ENCODE peak calls at places on chromosomes 3 and 15, in eight cellular contexts. One of them, this sample, is unnamed.

GRCh38 chr15:90396321-90396720 is 8.3 kb downstream of the IQGAP1 start:
- DNase-seq in foreskin fibroblast: no peak
- DNase-seq in kidney: no peak
- DNase-seq in suprapubic skin: no peak
- DNase-seq in right atrium auricular region: no peak
- DNase-seq in AG04450: no peak
- DNase-seq in A549: no peak
- DNase-seq in neural progenitor cell: no peak
- DNase-seq in this sample: no peak

GRCh38 chr3:164848922-164849321 is 229.4 kb downstream of the SI start:
- DNase-seq in foreskin fibroblast: no peak
- DNase-seq in kidney: no peak
- DNase-seq in suprapubic skin: no peak
- DNase-seq in right atrium auricular region: no peak
- DNase-seq in AG04450: no peak
- DNase-seq in A549: no peak
- DNase-seq in neural progenitor cell: no peak
- DNase-seq in this sample: no peak

GRCh38 chr15:78811124-78811824 is at the start of gene ADAMTS7:
- DNase-seq in foreskin fibroblast: peak
- DNase-seq in kidney: peak
- DNase-seq in suprapubic skin: no peak
- DNase-seq in right atrium auricular region: peak
- DNase-seq in AG04450: peak
- DNase-seq in A549: peak
- DNase-seq in neural progenitor cell: peak
- DNase-seq in this sample: no peak

GRCh38 chr3:47225310-47225906 is 57.2 kb downstream of the KIF9 start:
- DNase-seq in foreskin fibroblast: peak
- DNase-seq in kidney: no peak
- DNase-seq in suprapubic skin: no peak
- DNase-seq in right atrium auricular region: no peak
- DNase-seq in AG04450: peak
- DNase-seq in A549: no peak
- DNase-seq in neural progenitor cell: no peak
- DNase-seq in this sample: no peak

GRCh38 chr15:79025201-79025600 is 65.4 kb downstream of the RASGRF1 start:
- DNase-seq in foreskin fibroblast: no peak
- DNase-seq in kidney: peak
- DNase-seq in suprapubic skin: no peak
- DNase-seq in right atrium auricular region: no peak
- DNase-seq in AG04450: no peak
- DNase-seq in A549: no peak
- DNase-seq in neural progenitor cell: peak
- DNase-seq in this sample: no peak

GRCh38 chr3:13112521-13113345 is 39.5 kb upstream of the IQSEC1 start:
- DNase-seq in foreskin fibroblast: no peak
- DNase-seq in kidney: peak
- DNase-seq in suprapubic skin: no peak
- DNase-seq in right atrium auricular region: no peak
- DNase-seq in AG04450: no peak
- DNase-seq in A549: no peak
- DNase-seq in neural progenitor cell: no peak
- DNase-seq in this sample: peak

GRCh38 chr3:17607905-17608304 is 134.5 kb downstream of the TBC1D5 start:
- DNase-seq in foreskin fibroblast: no peak
- DNase-seq in kidney: no peak
- DNase-seq in suprapubic skin: no peak
- DNase-seq in right atrium auricular region: no peak
- DNase-seq in AG04450: no peak
- DNase-seq in A549: no peak
- DNase-seq in neural progenitor cell: no peak
- DNase-seq in this sample: no peak

GRCh38 chr3:8760091-8760490 is 9.3 kb downstream of the OXTR start:
- DNase-seq in foreskin fibroblast: no peak
- DNase-seq in kidney: no peak
- DNase-seq in suprapubic skin: peak
- DNase-seq in right atrium auricular region: no peak
- DNase-seq in AG04450: no peak
- DNase-seq in A549: no peak
- DNase-seq in neural progenitor cell: no peak
- DNase-seq in this sample: no peak

GRCh38 chr3:129695203-129695602 is 88.7 kb upstream of the PLXND1 start:
- DNase-seq in foreskin fibroblast: peak
- DNase-seq in kidney: no peak
- DNase-seq in suprapubic skin: no peak
- DNase-seq in right atrium auricular region: no peak
- DNase-seq in AG04450: no peak
- DNase-seq in A549: no peak
- DNase-seq in neural progenitor cell: no peak
- DNase-seq in this sample: no peak

DNA sequence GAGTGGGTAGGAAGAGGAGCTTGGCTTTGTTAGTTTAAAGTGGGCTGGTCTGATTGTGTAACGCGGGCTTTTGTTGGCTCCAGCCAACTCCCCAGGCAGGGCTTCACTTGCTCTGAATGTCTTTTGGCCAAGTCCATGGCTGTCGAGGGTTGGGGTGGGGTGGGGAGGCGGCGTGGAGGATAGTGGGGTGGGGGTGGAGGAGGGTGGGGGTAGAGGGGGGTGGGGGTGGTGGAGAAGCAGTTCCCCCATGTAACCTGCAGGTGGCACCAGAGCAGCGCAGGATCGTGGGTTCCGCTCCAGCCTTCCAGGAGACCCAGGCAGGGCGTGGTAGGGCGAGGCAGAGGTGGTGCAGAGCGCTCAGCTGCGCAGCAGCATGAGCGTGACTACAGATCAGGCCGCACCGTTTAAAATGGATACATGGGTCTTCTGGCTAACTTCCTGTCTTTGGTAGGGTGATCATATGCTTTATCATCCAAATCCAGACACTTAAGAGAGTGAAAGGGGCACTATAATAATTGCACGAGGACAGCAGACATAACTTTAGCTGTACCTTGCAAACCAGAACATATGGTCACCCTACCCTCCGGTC is 28.3 kb downstream of the GOLGA6A start:
- DNase-seq in foreskin fibroblast: peak
- DNase-seq in kidney: peak
- DNase-seq in suprapubic skin: peak
- DNase-seq in right atrium auricular region: peak
- DNase-seq in AG04450: peak
- DNase-seq in A549: peak
- DNase-seq in neural progenitor cell: peak
- DNase-seq in this sample: peak
- H3K4me3 ChIP-seq in foreskin fibroblast: no peak
- H3K4me3 ChIP-seq in kidney: no peak
- H3K4me3 ChIP-seq in suprapubic skin: no peak
- H3K4me3 ChIP-seq in right atrium auricular region: no peak
- H3K4me3 ChIP-seq in AG04450: no peak
- H3K4me3 ChIP-seq in A549: no peak
- H3K4me3 ChIP-seq in neural progenitor cell: no peak
- H3K4me3 ChIP-seq in this sample: no peak

GRCh38 chr3:114157321-114157720 is 21.5 kb downstream of the DRD3 start:
- DNase-seq in foreskin fibroblast: no peak
- DNase-seq in kidney: no peak
- DNase-seq in suprapubic skin: no peak
- DNase-seq in right atrium auricular region: no peak
- DNase-seq in AG04450: no peak
- DNase-seq in A549: no peak
- DNase-seq in neural progenitor cell: no peak
- DNase-seq in this sample: no peak

GRCh38 chr3:114151091-114151490 is 27.8 kb downstream of the DRD3 start:
- DNase-seq in foreskin fibroblast: no peak
- DNase-seq in kidney: no peak
- DNase-seq in suprapubic skin: no peak
- DNase-seq in right atrium auricular region: no peak
- DNase-seq in AG04450: no peak
- DNase-seq in A549: no peak
- DNase-seq in neural progenitor cell: no peak
- DNase-seq in this sample: no peak

GRCh38 chr3:114155370-114155821 is 23.5 kb downstream of the DRD3 start:
- DNase-seq in foreskin fibroblast: peak
- DNase-seq in kidney: no peak
- DNase-seq in suprapubic skin: no peak
- DNase-seq in right atrium auricular region: no peak
- DNase-seq in AG04450: no peak
- DNase-seq in A549: peak
- DNase-seq in neural progenitor cell: peak
- DNase-seq in this sample: no peak

GRCh38 chr3:114152519-114153151 is 26.2 kb downstream of the DRD3 start:
- DNase-seq in foreskin fibroblast: peak
- DNase-seq in kidney: peak
- DNase-seq in suprapubic skin: peak
- DNase-seq in right atrium auricular region: peak
- DNase-seq in AG04450: peak
- DNase-seq in A549: peak
- DNase-seq in neural progenitor cell: peak
- DNase-seq in this sample: peak

DNA sequence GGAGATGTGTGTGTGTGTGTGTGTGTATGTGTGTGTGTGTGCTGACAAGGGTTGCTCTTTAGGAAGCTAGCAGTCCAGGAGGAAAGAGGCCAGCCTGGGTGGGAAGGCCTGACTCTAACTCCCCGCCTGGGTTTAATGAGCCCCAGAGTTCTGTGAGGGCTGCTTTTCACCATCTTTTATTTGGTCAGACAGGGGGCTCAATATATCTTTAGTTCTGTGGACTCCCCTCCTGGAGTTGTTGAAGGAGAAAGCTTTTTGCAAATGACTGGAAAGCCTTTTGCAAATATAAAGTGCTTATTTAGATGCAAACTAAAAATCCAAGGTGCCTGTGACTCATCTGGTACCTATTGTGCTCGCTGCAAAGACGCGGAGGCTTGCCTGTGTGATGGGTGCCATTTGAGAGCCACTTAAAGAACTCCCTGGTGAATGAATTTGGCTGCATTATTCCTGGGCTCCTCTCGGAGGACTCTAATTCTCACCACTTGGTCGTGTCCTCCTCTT is 24.5 kb downstream of the DRD3 start:
- DNase-seq in foreskin fibroblast: no peak
- DNase-seq in kidney: no peak
- DNase-seq in suprapubic skin: no peak
- DNase-seq in right atrium auricular region: no peak
- DNase-seq in AG04450: no peak
- DNase-seq in A549: no peak
- DNase-seq in neural progenitor cell: peak
- DNase-seq in this sample: no peak
- H3K4me3 ChIP-seq in foreskin fibroblast: no peak
- H3K4me3 ChIP-seq in kidney: no peak
- H3K4me3 ChIP-seq in suprapubic skin: no peak
- H3K4me3 ChIP-seq in right atrium auricular region: no peak
- H3K4me3 ChIP-seq in AG04450: no peak
- H3K4me3 ChIP-seq in A549: no peak
- H3K4me3 ChIP-seq in neural progenitor cell: no peak
- H3K4me3 ChIP-seq in this sample: no peak

GRCh38 chr3:169327969-169328368 is 335.5 kb downstream of the MECOM start:
- DNase-seq in foreskin fibroblast: no peak
- DNase-seq in kidney: no peak
- DNase-seq in suprapubic skin: no peak
- DNase-seq in right atrium auricular region: no peak
- DNase-seq in AG04450: no peak
- DNase-seq in A549: no peak
- DNase-seq in neural progenitor cell: no peak
- DNase-seq in this sample: no peak
- H3K4me3 ChIP-seq in foreskin fibroblast: no peak
- H3K4me3 ChIP-seq in kidney: no peak
- H3K4me3 ChIP-seq in suprapubic skin: no peak
- H3K4me3 ChIP-seq in right atrium auricular region: no peak
- H3K4me3 ChIP-seq in AG04450: no peak
- H3K4me3 ChIP-seq in A549: no peak
- H3K4me3 ChIP-seq in neural progenitor cell: no peak
- H3K4me3 ChIP-seq in this sample: no peak

DNA sequence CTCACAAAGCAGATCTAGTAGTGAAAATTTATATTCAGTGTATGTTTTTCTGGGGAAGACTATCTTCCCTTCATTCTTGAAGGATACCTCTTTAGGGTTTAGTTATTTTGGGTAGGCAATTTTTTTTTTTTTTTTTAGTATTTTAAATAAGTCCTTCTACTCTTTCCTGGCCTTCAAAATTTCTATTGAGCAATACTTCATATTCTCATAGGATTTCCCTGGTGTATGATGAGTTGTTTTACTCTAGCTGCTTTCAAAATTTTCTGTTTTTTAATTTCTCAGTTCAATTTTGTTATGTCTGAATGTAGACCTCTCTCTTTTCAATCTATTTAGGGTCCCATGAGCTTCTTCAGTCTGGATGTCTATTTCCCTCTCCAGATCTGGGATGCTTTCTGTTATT is 74.3 kb upstream of the PLSCR4 start:
- DNase-seq in foreskin fibroblast: no peak
- DNase-seq in kidney: no peak
- DNase-seq in suprapubic skin: no peak
- DNase-seq in right atrium auricular region: no peak
- DNase-seq in AG04450: no peak
- DNase-seq in A549: no peak
- DNase-seq in neural progenitor cell: no peak
- DNase-seq in this sample: no peak
- H3K4me3 ChIP-seq in foreskin fibroblast: no peak
- H3K4me3 ChIP-seq in kidney: no peak
- H3K4me3 ChIP-seq in suprapubic skin: no peak
- H3K4me3 ChIP-seq in right atrium auricular region: no peak
- H3K4me3 ChIP-seq in AG04450: no peak
- H3K4me3 ChIP-seq in A549: no peak
- H3K4me3 ChIP-seq in neural progenitor cell: no peak
- H3K4me3 ChIP-seq in this sample: no peak

GRCh38 chr15:51846463-51847230 is 17.2 kb downstream of the TMOD3 start:
- DNase-seq in foreskin fibroblast: peak
- DNase-seq in kidney: no peak
- DNase-seq in suprapubic skin: no peak
- DNase-seq in right atrium auricular region: no peak
- DNase-seq in AG04450: no peak
- DNase-seq in A549: no peak
- DNase-seq in neural progenitor cell: no peak
- DNase-seq in this sample: no peak
- H3K4me3 ChIP-seq in foreskin fibroblast: no peak
- H3K4me3 ChIP-seq in kidney: no peak
- H3K4me3 ChIP-seq in suprapubic skin: no peak
- H3K4me3 ChIP-seq in right atrium auricular region: no peak
- H3K4me3 ChIP-seq in AG04450: no peak
- H3K4me3 ChIP-seq in A549: peak
- H3K4me3 ChIP-seq in neural progenitor cell: no peak
- H3K4me3 ChIP-seq in this sample: no peak

This sample was measured in RWPE2.